ENCODE peak calls at places on chromosomes 1 and 21, in seven cellular contexts. One of them, this sample, is unnamed.

GRCh38 chr1:244552336-244552735 is 91.3 kb downstream of the CATSPERE start:
- DNase-seq in adrenal gland: no peak
- DNase-seq in progenitor cell of endocrine pancreas: no peak
- DNase-seq in kidney epithelial cell: no peak
- DNase-seq in pancreas: no peak
- DNase-seq in epithelial cell of esophagus: peak; percentile 6
- DNase-seq in tibial artery: no peak
- DNase-seq in this sample: no peak

GRCh38 chr1:232873412-232873811 is 68.2 kb downstream of the MAP10 start:
- DNase-seq in adrenal gland: no peak
- DNase-seq in progenitor cell of endocrine pancreas: no peak
- DNase-seq in kidney epithelial cell: no peak
- DNase-seq in pancreas: no peak
- DNase-seq in epithelial cell of esophagus: peak; percentile 81
- DNase-seq in tibial artery: no peak
- DNase-seq in this sample: no peak

GRCh38 chr1:227333423-227333822 is 15.1 kb upstream of the CDC42BPA start:
- DNase-seq in adrenal gland: no peak
- DNase-seq in progenitor cell of endocrine pancreas: no peak
- DNase-seq in kidney epithelial cell: no peak
- DNase-seq in pancreas: no peak
- DNase-seq in epithelial cell of esophagus: peak; percentile 82
- DNase-seq in tibial artery: no peak
- DNase-seq in this sample: no peak

GRCh38 chr1:19113362-19114092 is 96.5 kb downstream of the UBR4 start:
- DNase-seq in adrenal gland: no peak
- DNase-seq in progenitor cell of endocrine pancreas: peak; percentile 16
- DNase-seq in kidney epithelial cell: peak; percentile 23
- DNase-seq in pancreas: no peak
- DNase-seq in epithelial cell of esophagus: peak; percentile 62
- DNase-seq in tibial artery: no peak
- DNase-seq in this sample: peak; percentile 45

GRCh38 chr21:44871576-44872265 is 1.8 kb downstream of the PTTG1IP start:
- DNase-seq in adrenal gland: peak; percentile 68
- DNase-seq in progenitor cell of endocrine pancreas: no peak
- DNase-seq in kidney epithelial cell: no peak
- DNase-seq in pancreas: no peak
- DNase-seq in epithelial cell of esophagus: peak; percentile 94
- DNase-seq in tibial artery: peak; percentile 77
- DNase-seq in this sample: no peak

GRCh38 chr21:44758141-44758561 is 43.5 kb downstream of the UBE2G2 start:
- DNase-seq in adrenal gland: no peak
- DNase-seq in progenitor cell of endocrine pancreas: peak; percentile 8
- DNase-seq in kidney epithelial cell: no peak
- DNase-seq in pancreas: no peak
- DNase-seq in epithelial cell of esophagus: no peak
- DNase-seq in tibial artery: peak; percentile 3
- DNase-seq in this sample: no peak

GRCh38 chr1:206933333-206933945 is 11.7 kb upstream of the FCMR start:
- DNase-seq in adrenal gland: peak; percentile 36
- DNase-seq in progenitor cell of endocrine pancreas: no peak
- DNase-seq in kidney epithelial cell: no peak
- DNase-seq in pancreas: no peak
- DNase-seq in epithelial cell of esophagus: no peak
- DNase-seq in tibial artery: no peak
- DNase-seq in this sample: peak; percentile 25

GRCh38 chr21:45577806-45578801 is 35.9 kb upstream of the SLC19A1 start:
- DNase-seq in adrenal gland: no peak
- DNase-seq in progenitor cell of endocrine pancreas: no peak
- DNase-seq in kidney epithelial cell: no peak
- DNase-seq in pancreas: peak; percentile 48
- DNase-seq in epithelial cell of esophagus: no peak
- DNase-seq in tibial artery: no peak
- DNase-seq in this sample: no peak

GRCh38 chr1:208654241-208654640 is 410.1 kb upstream of the PLXNA2 start:
- DNase-seq in adrenal gland: no peak
- DNase-seq in progenitor cell of endocrine pancreas: no peak
- DNase-seq in kidney epithelial cell: no peak
- DNase-seq in pancreas: no peak
- DNase-seq in epithelial cell of esophagus: peak; percentile 63
- DNase-seq in tibial artery: no peak
- DNase-seq in this sample: peak; percentile 12

GRCh38 chr21:29256125-29256895 is 42.4 kb upstream of the BACH1 start:
- DNase-seq in adrenal gland: no peak
- DNase-seq in progenitor cell of endocrine pancreas: no peak
- DNase-seq in kidney epithelial cell: no peak
- DNase-seq in pancreas: no peak
- DNase-seq in epithelial cell of esophagus: no peak
- DNase-seq in tibial artery: no peak
- DNase-seq in this sample: no peak

DNA sequence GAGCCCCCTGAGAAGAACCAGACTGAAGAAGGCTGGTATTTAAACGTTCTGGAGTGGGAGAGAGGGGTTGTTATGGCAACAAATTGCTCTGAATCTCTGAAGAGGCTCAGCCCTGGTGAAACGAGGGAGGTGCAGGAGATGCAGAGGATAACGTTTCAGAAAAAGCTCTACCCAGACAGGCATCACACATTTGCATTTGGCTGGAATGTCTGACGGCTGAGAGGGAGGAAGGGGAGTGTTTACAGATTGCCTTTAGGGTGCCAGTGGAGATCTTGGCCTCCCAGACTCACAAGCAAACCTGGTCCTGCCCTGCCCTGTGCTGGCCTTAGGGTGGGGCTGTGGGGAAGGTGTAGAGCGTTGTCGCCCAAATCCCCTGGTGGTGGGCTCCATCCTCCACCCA is 169.0 kb upstream of the AJAP1 start:
- DNase-seq in adrenal gland: no peak
- DNase-seq in progenitor cell of endocrine pancreas: no peak
- DNase-seq in kidney epithelial cell: no peak
- DNase-seq in pancreas: no peak
- DNase-seq in epithelial cell of esophagus: no peak
- DNase-seq in tibial artery: no peak
- DNase-seq in this sample: peak; percentile 18
- TF ChIP-seq CTCF in adrenal gland: no peak
- TF ChIP-seq CTCF in progenitor cell of endocrine pancreas: no peak
- TF ChIP-seq CTCF in kidney epithelial cell: no peak
- TF ChIP-seq CTCF in pancreas: no peak
- TF ChIP-seq CTCF in epithelial cell of esophagus: no peak
- TF ChIP-seq CTCF in tibial artery: no peak
- TF ChIP-seq CTCF in this sample: no peak

GRCh38 chr1:240693844-240694243 is 81.9 kb upstream of the GREM2 start:
- DNase-seq in adrenal gland: no peak
- DNase-seq in progenitor cell of endocrine pancreas: no peak
- DNase-seq in kidney epithelial cell: no peak
- DNase-seq in pancreas: no peak
- DNase-seq in epithelial cell of esophagus: no peak
- DNase-seq in tibial artery: no peak
- DNase-seq in this sample: no peak

GRCh38 chr1:240695416-240695815 is 83.5 kb upstream of the GREM2 start:
- DNase-seq in adrenal gland: no peak
- DNase-seq in progenitor cell of endocrine pancreas: no peak
- DNase-seq in kidney epithelial cell: no peak
- DNase-seq in pancreas: no peak
- DNase-seq in epithelial cell of esophagus: no peak
- DNase-seq in tibial artery: no peak
- DNase-seq in this sample: no peak

GRCh38 chr1:240692339-240692705 is 80.4 kb upstream of the GREM2 start:
- DNase-seq in adrenal gland: no peak
- DNase-seq in progenitor cell of endocrine pancreas: no peak
- DNase-seq in kidney epithelial cell: no peak
- DNase-seq in pancreas: no peak
- DNase-seq in epithelial cell of esophagus: no peak
- DNase-seq in tibial artery: no peak
- DNase-seq in this sample: no peak

GRCh38 chr1:240693036-240693435 is 81.1 kb upstream of the GREM2 start:
- DNase-seq in adrenal gland: no peak
- DNase-seq in progenitor cell of endocrine pancreas: no peak
- DNase-seq in kidney epithelial cell: no peak
- DNase-seq in pancreas: no peak
- DNase-seq in epithelial cell of esophagus: no peak
- DNase-seq in tibial artery: no peak
- DNase-seq in this sample: no peak

GRCh38 chr1:240691521-240692338 is 79.8 kb upstream of the GREM2 start:
- DNase-seq in adrenal gland: peak; percentile 12
- DNase-seq in progenitor cell of endocrine pancreas: peak; percentile 15
- DNase-seq in kidney epithelial cell: no peak
- DNase-seq in pancreas: no peak
- DNase-seq in epithelial cell of esophagus: peak; percentile 31
- DNase-seq in tibial artery: peak; percentile 42
- DNase-seq in this sample: peak; percentile 46
- TF ChIP-seq CTCF in adrenal gland: peak; percentile 59
- TF ChIP-seq CTCF in progenitor cell of endocrine pancreas: peak; percentile 77
- TF ChIP-seq CTCF in kidney epithelial cell: peak; percentile 81
- TF ChIP-seq CTCF in pancreas: no peak
- TF ChIP-seq CTCF in epithelial cell of esophagus: peak; percentile 59
- TF ChIP-seq CTCF in tibial artery: peak; percentile 18
- TF ChIP-seq CTCF in this sample: peak; percentile 66

DNA sequence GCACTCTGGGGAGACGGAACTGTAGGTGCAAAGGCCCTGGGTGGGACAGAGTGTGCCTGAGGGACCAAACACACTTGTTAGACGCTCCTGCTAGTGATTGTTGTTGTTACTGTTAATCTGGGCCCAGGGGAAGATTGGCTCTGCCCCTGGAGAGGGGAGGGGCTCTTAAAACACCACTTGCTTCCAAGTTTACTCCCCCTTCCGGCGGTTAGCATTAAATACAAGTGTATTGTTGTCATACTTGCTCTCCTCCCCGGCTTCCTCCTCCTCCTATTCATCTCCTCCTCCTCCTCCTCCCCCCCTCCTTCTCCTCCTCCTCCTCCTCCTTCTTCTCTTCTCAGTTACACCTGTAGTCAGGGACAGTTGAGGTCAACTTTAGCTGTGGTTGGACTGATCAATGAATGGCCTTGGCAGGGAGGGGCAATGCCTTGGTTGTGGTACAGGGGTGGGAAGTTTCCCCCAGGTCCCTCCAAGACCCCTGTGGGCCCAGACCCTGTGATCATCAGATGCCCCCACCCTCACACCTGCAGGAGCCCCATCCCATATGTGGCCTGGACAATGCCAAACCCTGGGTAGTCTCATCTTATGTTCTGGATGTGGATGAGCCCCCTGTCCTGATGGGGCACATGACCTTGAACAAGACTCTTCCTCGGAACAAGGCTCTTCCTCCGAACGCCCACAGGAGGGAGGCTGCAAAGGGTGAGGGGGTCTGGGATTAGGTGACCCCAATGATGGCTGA is 217.3 kb downstream of the PTPRU start:
- DNase-seq in adrenal gland: no peak
- DNase-seq in progenitor cell of endocrine pancreas: no peak
- DNase-seq in kidney epithelial cell: no peak
- DNase-seq in pancreas: no peak
- DNase-seq in epithelial cell of esophagus: peak; percentile 36
- DNase-seq in tibial artery: no peak
- DNase-seq in this sample: no peak
- TF ChIP-seq CTCF in adrenal gland: peak; percentile 7
- TF ChIP-seq CTCF in progenitor cell of endocrine pancreas: peak; percentile 51
- TF ChIP-seq CTCF in kidney epithelial cell: peak; percentile 37
- TF ChIP-seq CTCF in pancreas: no peak
- TF ChIP-seq CTCF in epithelial cell of esophagus: peak; percentile 30
- TF ChIP-seq CTCF in tibial artery: no peak
- TF ChIP-seq CTCF in this sample: peak; percentile 24

GRCh38 chr1:21490774-21491482 is 18.3 kb upstream of the ALPL start:
- DNase-seq in adrenal gland: peak; percentile 45
- DNase-seq in progenitor cell of endocrine pancreas: no peak
- DNase-seq in kidney epithelial cell: no peak
- DNase-seq in pancreas: no peak
- DNase-seq in epithelial cell of esophagus: peak; percentile 74
- DNase-seq in tibial artery: no peak
- DNase-seq in this sample: no peak
- TF ChIP-seq CTCF in adrenal gland: peak; percentile 42
- TF ChIP-seq CTCF in progenitor cell of endocrine pancreas: peak; percentile 42
- TF ChIP-seq CTCF in kidney epithelial cell: peak; percentile 42
- TF ChIP-seq CTCF in pancreas: no peak
- TF ChIP-seq CTCF in epithelial cell of esophagus: peak; percentile 66
- TF ChIP-seq CTCF in tibial artery: peak; percentile 21
- TF ChIP-seq CTCF in this sample: no peak

GRCh38 chr1:160876311-160876710 is 8.7 kb downstream of the ITLN1 start:
- DNase-seq in adrenal gland: no peak
- DNase-seq in progenitor cell of endocrine pancreas: no peak
- DNase-seq in kidney epithelial cell: no peak
- DNase-seq in pancreas: no peak
- DNase-seq in epithelial cell of esophagus: no peak
- DNase-seq in tibial artery: no peak
- DNase-seq in this sample: no peak

GRCh38 chr1:160874935-160875334 is 10.0 kb downstream of the ITLN1 start:
- DNase-seq in adrenal gland: no peak
- DNase-seq in progenitor cell of endocrine pancreas: no peak
- DNase-seq in kidney epithelial cell: no peak
- DNase-seq in pancreas: no peak
- DNase-seq in epithelial cell of esophagus: peak; percentile 41
- DNase-seq in tibial artery: no peak
- DNase-seq in this sample: no peak

GRCh38 chr1:160879056-160879455 is 5.9 kb downstream of the ITLN1 start:
- DNase-seq in adrenal gland: no peak
- DNase-seq in progenitor cell of endocrine pancreas: no peak
- DNase-seq in kidney epithelial cell: no peak
- DNase-seq in pancreas: no peak
- DNase-seq in epithelial cell of esophagus: no peak
- DNase-seq in tibial artery: no peak
- DNase-seq in this sample: no peak

GRCh38 chr1:160877221-160877620 is 7.8 kb downstream of the ITLN1 start:
- DNase-seq in adrenal gland: no peak
- DNase-seq in progenitor cell of endocrine pancreas: no peak
- DNase-seq in kidney epithelial cell: no peak
- DNase-seq in pancreas: no peak
- DNase-seq in epithelial cell of esophagus: no peak
- DNase-seq in tibial artery: no peak
- DNase-seq in this sample: no peak
- TF ChIP-seq CTCF in adrenal gland: no peak
- TF ChIP-seq CTCF in progenitor cell of endocrine pancreas: no peak
- TF ChIP-seq CTCF in kidney epithelial cell: no peak
- TF ChIP-seq CTCF in pancreas: no peak
- TF ChIP-seq CTCF in epithelial cell of esophagus: peak; percentile 1
- TF ChIP-seq CTCF in tibial artery: no peak
- TF ChIP-seq CTCF in this sample: no peak

GRCh38 chr1:26959722-26960624 is at the start of gene KDF1:
- DNase-seq in adrenal gland: no peak
- DNase-seq in progenitor cell of endocrine pancreas: peak; percentile 87
- DNase-seq in kidney epithelial cell: no peak
- DNase-seq in pancreas: peak; percentile 97
- DNase-seq in epithelial cell of esophagus: peak; percentile 92
- DNase-seq in tibial artery: no peak
- DNase-seq in this sample: peak; percentile 57
- TF ChIP-seq CTCF in adrenal gland: peak; percentile 16
- TF ChIP-seq CTCF in progenitor cell of endocrine pancreas: peak; percentile 59
- TF ChIP-seq CTCF in kidney epithelial cell: peak; percentile 31
- TF ChIP-seq CTCF in pancreas: no peak
- TF ChIP-seq CTCF in epithelial cell of esophagus: peak; percentile 29
- TF ChIP-seq CTCF in tibial artery: no peak
- TF ChIP-seq CTCF in this sample: no peak

This sample was measured in nephron progenitor cell.